ENCODE peak calls at places on chromosomes 4 and X, in five cellular contexts. A is CD8-positive, alpha-beta T cell; M is GDM1; G is lower lobe of right lung; Q is upper lobe of left lung. U is an unnamed sample.

GRCh38 chr4:146212781-146213180 is 1.6 kb upstream of the REELD1 start:
- DNase-seq in A (no peak), M (no peak), G (no peak), Q (no peak), U (no peak)

GRCh38 chr4:14529653-14530052 is 472.6 kb upstream of the CPEB2 start:
- DNase-seq in A (no peak), M (no peak), G (no peak), Q (no peak), U (peak; percentile 47)

GRCh38 chr4:13700196-13701140 is 72.9 kb upstream of the BOD1L1 start:
- DNase-seq in A (no peak), M (no peak), G (no peak), Q (no peak), U (no peak)

GRCh38 chrX:71103110-71103983 is 3.2 kb downstream of the CXorf65 start:
- DNase-seq in A (peak; percentile 64), M (peak; percentile 85), G (peak; percentile 46), Q (peak; percentile 37), U (no peak)

GRCh38 chr4:38177035-38177791 is 217.0 kb downstream of the PTTG2 start:
- DNase-seq in A (peak; percentile 66), M (peak; percentile 85), G (no peak), Q (peak; percentile 50), U (no peak)

GRCh38 chr4:181427076-181427475 is 816.1 kb upstream of the TENM3 start:
- DNase-seq in A (no peak), M (no peak), G (no peak), Q (no peak), U (no peak)

GRCh38 chr4:74632634-74633033 is 161.7 kb downstream of the BTC start:
- DNase-seq in A (peak; percentile 19), M (peak; percentile 83), G (peak; percentile 36), Q (peak; percentile 65), U (peak; percentile 93)

GRCh38 chr4:188960411-188961093 is 821.3 kb downstream of the TRIML1 start:
- DNase-seq in A (no peak), M (no peak), G (no peak), Q (no peak), U (no peak)

GRCh38 chr4:92305148-92305877 is 1.5 kb downstream of the GRID2 start:
- DNase-seq in A (no peak), M (no peak), G (peak; percentile 52), Q (peak; percentile 36), U (no peak)

GRCh38 chr4:43394976-43395375 is 502.5 kb downstream of the GRXCR1 start:
- DNase-seq in A (no peak), M (no peak), G (no peak), Q (no peak), U (no peak)

GRCh38 chr4:154471032-154471431 is 20.6 kb downstream of the DCHS2 start:
- DNase-seq in A (no peak), M (no peak), G (no peak), Q (no peak), U (no peak)

GRCh38 chr4:40990899-40991265 is 223.5 kb downstream of the APBB2 start:
- DNase-seq in A (no peak), M (no peak), G (no peak), Q (no peak), U (no peak)